ENCODE peak calls at places on chromosomes 2 and 18, in seven cellular contexts. E is fibroblast of lung, U is lower lobe of right lung, N is mucosa of descending colon, S is ovary, X is BJ, V is thyroid gland. C is an unnamed sample.

GRCh38 chr2:158072361-158072760 is 29.3 kb upstream of the UPP2 start:
- DNase-seq in X (no peak), N (no peak), E (no peak), S (no peak), V (no peak), U (no peak), C (no peak)

GRCh38 chr2:217478831-217479435 is 523.9 kb downstream of the TNS1 start:
- DNase-seq in N (no peak), E (no peak), V (peak; percentile 89), S (no peak), U (no peak), X (no peak), C (no peak)

GRCh38 chr2:53437371-53437770 is 330.2 kb upstream of the CHAC2 start:
- DNase-seq in N (no peak), U (no peak), S (no peak), E (peak; percentile 6), V (no peak), X (no peak), C (no peak)

GRCh38 chr18:24536326-24536725 is 75.9 kb downstream of the HRH4 start:
- DNase-seq in V (no peak), N (no peak), E (no peak), S (no peak), X (no peak), U (no peak), C (no peak)

GRCh38 chr2:165573534-165574461 is 104.3 kb downstream of the CSRNP3 start:
- DNase-seq in S (peak; percentile 75), V (peak; percentile 74), U (peak; percentile 45), E (peak; percentile 19), X (no peak), N (peak; percentile 64), C (no peak)

GRCh38 chr2:163604941-163605555 is 130.8 kb downstream of the FIGN start:
- DNase-seq in U (no peak), N (no peak), S (no peak), X (no peak), V (no peak), E (peak; percentile 58), C (peak; percentile 34)

GRCh38 chr2:109447811-109448210 is 166.0 kb downstream of the SEPTIN10 start:
- DNase-seq in X (no peak), U (no peak), S (no peak), N (no peak), E (no peak), V (no peak), C (no peak)

GRCh38 chr18:53457068-53457467 is 767.4 kb downstream of the MBD2 start:
- DNase-seq in X (peak; percentile 5), N (no peak), V (no peak), E (no peak), U (no peak), S (no peak), C (peak; percentile 58)

GRCh38 chr18:35616664-35617423 is 35.3 kb downstream of the GALNT1 start:
- DNase-seq in N (peak; percentile 67), E (peak; percentile 80), S (no peak), V (peak; percentile 4), U (peak; percentile 67), X (peak; percentile 45), C (peak; percentile 75)

GRCh38 chr2:1588994-1589611 is 155.2 kb downstream of the PXDN start:
- DNase-seq in S (no peak), E (no peak), X (no peak), V (no peak), N (no peak), U (peak; percentile 34), C (no peak)

GRCh38 chr2:216829533-216829932 is 30.3 kb downstream of the TNP1 start:
- DNase-seq in N (peak; percentile 32), V (peak; percentile 94), X (no peak), E (peak; percentile 41), U (peak; percentile 53), S (peak; percentile 88), C (no peak)

DNA sequence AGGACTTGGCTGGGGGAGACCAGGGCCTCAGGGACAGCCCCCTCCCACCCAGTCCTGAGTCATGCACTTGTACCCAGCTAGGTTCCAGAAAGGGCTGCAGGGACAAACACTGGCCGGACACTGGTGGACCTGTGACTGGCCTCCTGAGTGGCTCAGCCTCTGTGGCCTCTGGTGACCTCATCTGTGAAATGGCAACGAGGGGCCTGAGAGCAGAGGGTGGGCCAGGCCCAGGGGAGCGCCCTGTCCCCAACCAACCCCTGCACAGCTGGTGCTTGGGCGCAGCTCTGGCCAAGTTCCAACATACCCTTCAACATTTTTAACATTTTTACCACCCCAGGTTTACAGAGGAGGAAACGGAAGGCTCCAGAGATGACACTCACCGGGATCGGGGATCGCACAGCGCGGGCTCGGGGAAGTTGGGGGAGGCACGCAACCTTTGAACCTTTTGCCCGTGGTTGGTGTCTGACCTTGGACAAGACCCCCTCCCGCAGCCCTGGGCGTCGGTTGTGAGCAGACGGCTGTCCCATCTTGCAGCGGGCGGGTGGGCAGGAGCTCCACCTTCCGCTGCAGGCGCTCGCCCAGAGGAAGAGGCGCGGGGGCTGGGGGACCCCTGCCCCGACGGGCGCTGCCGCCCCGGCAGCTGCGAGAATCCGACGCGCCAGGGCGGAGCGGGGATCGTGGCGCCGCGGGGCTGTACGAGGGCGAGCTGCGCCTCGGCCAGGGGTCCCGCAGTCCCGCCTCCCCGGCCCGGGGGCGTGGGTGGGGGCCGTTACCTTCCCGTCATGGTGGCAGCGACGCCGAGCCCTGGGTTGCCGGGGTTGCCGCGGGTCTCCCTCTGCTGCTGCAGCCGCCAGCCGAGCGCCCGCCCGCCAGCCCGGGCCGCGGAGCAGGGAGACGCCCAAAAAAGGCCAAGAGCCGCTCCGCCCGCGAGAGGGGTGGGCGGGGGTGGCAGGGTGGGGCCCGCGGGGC is 805 bp downstream of the LIMS2 start:
- DNase-seq in E (no peak), V (no peak), S (no peak), U (no peak), N (no peak), X (no peak), C (no peak)
- H3K4me3 ChIP-seq in E (peak overlapping the region; percentile 1), V (peak overlapping the region; percentile 33), S (peak overlapping the region; percentile 56), U (peak overlapping the region; percentile 75), N (no peak overlapping the region), X (peak overlapping the region; percentile 60), C (peak overlapping the region; percentile 68)

GRCh38 chr2:231934441-231935206 is 8.4 kb upstream of the NPPC start:
- DNase-seq in N (no peak), X (no peak), V (no peak), U (no peak), E (no peak), S (no peak), C (no peak)

GRCh38 chr2:231933916-231934401 is 7.8 kb upstream of the NPPC start:
- DNase-seq in S (no peak), V (no peak), U (no peak), E (no peak), N (no peak), X (no peak), C (no peak)

GRCh38 chr2:231932711-231932970 is 6.4 kb upstream of the NPPC start:
- DNase-seq in E (no peak), S (no peak), U (no peak), N (no peak), X (no peak), V (no peak), C (no peak)

GRCh38 chr2:231931481-231931915 is 5.3 kb upstream of the NPPC start:
- DNase-seq in N (no peak), V (no peak), E (no peak), X (no peak), U (no peak), S (no peak), C (no peak)

DNA sequence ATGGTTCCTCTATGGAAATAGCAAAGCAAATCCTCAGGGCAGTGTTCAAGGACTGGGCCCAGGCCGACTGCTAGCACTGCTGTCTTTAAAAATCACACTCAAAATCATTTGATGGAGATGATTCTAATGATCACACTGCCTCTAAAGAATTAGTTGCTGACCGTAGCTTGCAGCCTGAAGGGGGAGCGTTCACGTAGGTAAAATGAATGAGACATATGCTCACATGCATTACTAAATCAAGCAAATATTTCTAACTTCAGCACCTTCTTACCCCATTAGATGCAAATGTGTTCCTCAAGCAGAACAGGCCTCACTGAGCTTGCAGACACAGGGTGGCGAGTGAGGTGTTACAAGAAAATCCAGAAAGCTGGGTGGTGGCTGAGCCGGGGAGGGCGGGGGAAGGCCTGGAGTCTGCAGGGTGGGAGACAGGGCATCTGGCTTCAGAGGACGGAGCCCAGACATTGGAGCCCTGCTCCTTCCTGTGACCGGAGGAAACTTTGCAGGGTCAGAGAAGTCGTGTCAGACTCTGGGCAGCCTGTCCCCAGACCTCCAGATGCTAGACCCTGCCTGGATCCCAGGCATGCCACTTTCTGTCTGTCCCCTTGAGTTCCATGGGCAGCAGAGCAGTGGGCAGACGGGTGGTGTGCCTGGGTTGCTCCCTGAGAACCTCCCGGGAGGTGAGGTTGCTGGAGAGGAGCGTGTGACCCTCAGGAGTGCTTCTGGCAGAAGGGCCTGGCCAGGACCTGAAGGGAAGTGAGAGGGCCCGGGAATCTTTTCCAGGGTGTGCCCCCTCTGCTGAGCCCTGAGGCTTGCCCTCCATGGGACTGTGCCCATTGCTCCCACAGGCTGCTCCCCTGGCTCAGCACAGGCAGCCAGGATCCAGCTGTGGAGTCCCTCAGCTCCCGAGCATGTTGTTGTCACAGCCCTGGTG is 7.1 kb upstream of the NPPC start:
- DNase-seq in S (no peak), X (no peak), E (no peak), V (no peak), U (no peak), N (no peak), C (no peak)
- TF ChIP-seq CTCF in S (no peak), X (no peak), E (peak; percentile 6), V (no peak), U (no peak), N (no peak), C (no peak)

GRCh38 chr2:176081993-176082884 is 1.5 kb downstream of the EVX2 start:
- DNase-seq in E (no peak), S (no peak), V (no peak), N (no peak), U (no peak), X (no peak), C (no peak)

GRCh38 chr2:176083796-176084261 is at the start of gene EVX2:
- DNase-seq in N (no peak), U (no peak), V (no peak), X (no peak), S (no peak), E (no peak), C (no peak)

GRCh38 chr2:176081451-176081992 is 2.2 kb downstream of the EVX2 start:
- DNase-seq in S (no peak), X (no peak), E (peak; percentile 35), N (no peak), V (no peak), U (no peak), C (no peak)

GRCh38 chr2:176084629-176085119 is 912 bp upstream of the EVX2 start:
- DNase-seq in E (no peak), U (no peak), N (no peak), X (no peak), V (no peak), S (no peak), C (no peak)

GRCh38 chr2:176082885-176083731 is 654 bp downstream of the EVX2 start:
- DNase-seq in U (no peak), V (no peak), S (no peak), E (no peak), N (no peak), X (no peak), C (no peak)
- H3K4me3 ChIP-seq in U (no peak overlapping the region), V (no peak overlapping the region), S (no peak overlapping the region), E (no peak overlapping the region), N (no peak overlapping the region), X (no peak overlapping the region), C (no peak overlapping the region)

DNA sequence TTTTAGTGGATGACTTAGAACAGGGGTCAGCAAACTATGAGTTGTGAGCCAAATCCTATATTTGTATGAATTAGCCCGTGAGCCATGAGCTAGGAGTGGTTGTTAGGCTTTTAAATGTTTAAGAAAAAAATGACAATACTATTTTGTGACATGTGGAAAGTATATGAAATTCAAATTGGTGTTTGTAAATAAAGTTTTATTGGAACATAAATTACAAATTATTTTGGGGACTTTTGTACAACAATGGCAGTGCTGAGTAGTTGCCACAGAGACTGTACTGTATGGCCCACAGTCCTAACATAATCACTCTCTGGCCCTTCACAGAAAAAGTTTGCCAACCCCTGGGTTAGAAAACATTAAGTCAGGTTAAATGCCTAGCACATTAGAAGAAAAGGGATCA is 26.1 kb downstream of the ADNP2 start:
- DNase-seq in N (no peak), X (no peak), V (no peak), U (no peak), E (no peak), S (no peak), C (no peak)
- TF ChIP-seq CTCF in N (no peak), X (no peak), V (no peak), U (no peak), E (no peak), S (no peak), C (no peak)